ENCODE peak calls at places on chromosomes 11 and 22, in ten cellular contexts. T is heart right ventricle, B is kidney, R is endothelial cell of umbilical vein, G is AG10803, K is neural progenitor cell, C is stomach, F is thyroid gland, Q is BE2C, M is left ventricle myocardium inferior. O is an unnamed sample.

GRCh38 chr22:36586852-36587251 is 57.9 kb upstream of the EIF3D start:
- DNase-seq in T (no peak), B (no peak), R (no peak), G (no peak), K (no peak), C (no peak), F (no peak), Q (no peak), M (no peak), O (no peak)

GRCh38 chr22:25818541-25818940 is 76.6 kb downstream of the MYO18B start:
- DNase-seq in T (no peak), B (no peak), R (no peak), G (no peak), K (no peak), C (no peak), F (no peak), Q (no peak), M (no peak), O (no peak)

GRCh38 chr11:26112190-26112715 is 219.7 kb upstream of the ANO3 start:
- DNase-seq in T (no peak), B (no peak), R (no peak), G (no peak), K (no peak), C (no peak), F (no peak), Q (no peak), M (no peak), O (no peak)

GRCh38 chr11:8006349-8006977 is 19.3 kb downstream of the EIF3F start:
- DNase-seq in T (peak), B (no peak), R (peak), G (peak), K (peak), C (peak), F (peak), Q (peak), M (peak), O (no peak)

GRCh38 chr11:37973926-37974325 is 1375.9 kb upstream of the RAG2 start:
- DNase-seq in T (no peak), B (no peak), R (peak), G (no peak), K (no peak), C (no peak), F (no peak), Q (no peak), M (no peak), O (no peak)

GRCh38 chr22:37892566-37893338 is 13.3 kb upstream of the MICALL1 start:
- DNase-seq in T (peak), B (no peak), R (no peak), G (peak), K (no peak), C (peak), F (peak), Q (no peak), M (peak), O (no peak)

GRCh38 chr22:48803171-48803992 is 1024.3 kb downstream of the BRD1 start:
- DNase-seq in T (no peak), B (no peak), R (no peak), G (no peak), K (no peak), C (no peak), F (no peak), Q (no peak), M (no peak), O (no peak)

GRCh38 chr11:2289350-2289749 is 12.4 kb downstream of the C11orf21 start:
- DNase-seq in T (no peak), B (peak), R (no peak), G (no peak), K (no peak), C (peak), F (no peak), Q (no peak), M (no peak), O (no peak)

GRCh38 chr11:119995730-119996491 is 142.0 kb downstream of the TRIM29 start:
- DNase-seq in T (no peak), B (no peak), R (no peak), G (no peak), K (no peak), C (no peak), F (no peak), Q (no peak), M (no peak), O (no peak)

GRCh38 chr22:35587896-35588295 is 29.2 kb downstream of the MB start:
- DNase-seq in T (no peak), B (no peak), R (no peak), G (no peak), K (no peak), C (no peak), F (no peak), Q (no peak), M (no peak), O (no peak)

DNA sequence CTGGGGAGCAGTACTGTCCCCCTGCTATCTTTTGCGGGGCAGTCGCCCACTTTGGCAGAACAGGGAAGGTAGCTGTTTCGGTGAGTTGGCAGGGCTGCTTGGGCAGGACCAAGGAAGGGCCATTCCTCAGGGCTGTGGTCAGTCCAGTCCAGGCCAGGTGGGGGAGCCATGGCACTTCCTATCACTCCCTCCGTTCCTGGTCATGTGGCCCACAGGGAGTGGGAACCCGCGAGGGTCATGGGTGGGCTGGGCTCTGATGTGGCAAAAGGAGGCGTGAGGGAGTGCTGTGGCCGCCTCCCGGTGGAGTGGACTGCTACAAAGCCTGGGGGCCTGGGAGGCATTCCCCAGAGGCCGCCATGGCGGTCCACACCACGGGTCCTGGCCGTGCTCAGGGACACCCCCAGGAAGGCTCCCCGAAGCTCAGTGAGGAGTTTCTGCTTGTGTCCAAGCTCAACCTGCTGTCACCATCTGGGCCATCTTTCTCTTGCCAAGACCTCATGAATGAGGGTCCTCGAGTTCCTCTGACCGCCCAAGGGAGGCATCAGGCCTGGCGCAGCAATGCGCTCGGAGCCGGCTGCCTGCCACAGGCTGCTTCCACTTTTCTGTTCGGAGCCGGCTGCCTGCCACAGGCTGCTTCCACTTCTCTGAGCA is 11.9 kb downstream of the CHID1 start:
- DNase-seq in T (no peak), B (no peak), R (peak), G (no peak), K (peak), C (no peak), F (peak), Q (peak), M (no peak), O (no peak)
- TF ChIP-seq CTCF in T (no peak), B (peak), R (peak), G (peak), K (peak), C (no peak), F (no peak), Q (peak), M (peak), O (no peak)

DNA sequence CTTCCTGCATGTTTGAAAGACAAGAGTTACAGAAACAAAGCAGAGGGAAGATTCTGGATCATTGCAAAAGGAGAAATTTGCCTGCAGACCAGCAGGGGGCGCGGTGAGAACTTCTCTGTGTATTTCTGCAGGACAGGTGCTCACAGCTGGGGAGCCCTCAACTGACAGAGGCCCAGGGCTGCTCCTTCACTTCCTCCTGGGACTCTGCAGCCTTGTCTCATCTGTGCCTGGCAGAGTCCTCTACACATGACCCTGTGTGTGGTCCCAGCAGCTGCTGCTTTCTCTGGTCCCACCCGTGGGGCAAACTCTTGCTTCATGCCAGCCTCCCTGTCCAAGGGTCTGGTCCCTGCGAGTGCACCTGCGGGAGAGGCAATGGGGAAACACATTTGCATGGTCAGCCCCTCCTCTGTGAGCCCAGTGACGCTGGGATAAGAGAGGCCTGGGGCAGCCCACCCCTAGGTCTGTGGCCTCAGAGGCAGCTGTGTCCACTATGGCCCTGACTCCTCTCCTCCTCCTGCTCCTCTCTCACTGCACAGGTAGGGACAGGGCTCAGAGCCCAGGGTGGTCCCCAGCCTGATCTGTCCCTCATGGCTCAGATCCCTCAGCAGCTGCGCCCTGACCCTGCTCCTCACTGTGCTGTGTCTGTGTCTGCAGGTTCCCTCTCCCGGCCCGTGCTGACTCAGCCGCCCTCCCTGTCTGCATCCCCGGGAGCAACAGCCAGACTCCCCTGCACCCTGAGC is 43.2 kb upstream of the VPREB1 start:
- DNase-seq in T (no peak), B (no peak), R (peak), G (no peak), K (peak), C (peak), F (no peak), Q (peak), M (peak), O (no peak)
- TF ChIP-seq CTCF in T (no peak), B (peak), R (peak), G (peak), K (peak), C (no peak), F (no peak), Q (peak), M (peak), O (peak)

GRCh38 chr22:17164392-17165024 is 5.4 kb upstream of the HDHD5 start:
- DNase-seq in T (no peak), B (no peak), R (no peak), G (no peak), K (no peak), C (no peak), F (no peak), Q (no peak), M (no peak), O (no peak)
- TF ChIP-seq CTCF in T (no peak), B (no peak), R (peak), G (peak), K (peak), C (no peak), F (no peak), Q (peak), M (no peak), O (peak)

GRCh38 chr11:45804806-45805304 is at the start of gene SLC35C1:
- DNase-seq in T (peak), B (peak), R (peak), G (peak), K (peak), C (peak), F (peak), Q (peak), M (peak), O (peak)
- TF ChIP-seq CTCF in T (no peak), B (no peak), R (peak), G (peak), K (peak), C (no peak), F (no peak), Q (no peak), M (peak), O (no peak)

GRCh38 chr11:46892109-46892508 is 26.2 kb downstream of the LRP4 start:
- DNase-seq in T (no peak), B (no peak), R (no peak), G (no peak), K (no peak), C (no peak), F (no peak), Q (no peak), M (no peak), O (no peak)
- TF ChIP-seq CTCF in T (no peak), B (no peak), R (no peak), G (no peak), K (no peak), C (no peak), F (no peak), Q (no peak), M (no peak), O (no peak)

GRCh38 chr11:130391692-130392091 is 36.7 kb downstream of the ADAMTS8 start:
- DNase-seq in T (no peak), B (no peak), R (no peak), G (peak), K (no peak), C (no peak), F (no peak), Q (no peak), M (no peak), O (no peak)

GRCh38 chr11:130388607-130389205 is 39.7 kb downstream of the ADAMTS8 start:
- DNase-seq in T (no peak), B (no peak), R (no peak), G (no peak), K (no peak), C (no peak), F (no peak), Q (no peak), M (no peak), O (no peak)

GRCh38 chr11:130389315-130389935 is 39.0 kb downstream of the ADAMTS8 start:
- DNase-seq in T (peak), B (no peak), R (no peak), G (no peak), K (no peak), C (no peak), F (no peak), Q (no peak), M (peak), O (no peak)

GRCh38 chr11:130390071-130390758 is 38.2 kb downstream of the ADAMTS8 start:
- DNase-seq in T (no peak), B (no peak), R (peak), G (peak), K (no peak), C (peak), F (peak), Q (no peak), M (no peak), O (no peak)
- TF ChIP-seq CTCF in T (no peak), B (peak), R (no peak), G (peak), K (peak), C (no peak), F (no peak), Q (peak), M (peak), O (peak)

GRCh38 chr11:15707971-15708370 is 593.2 kb downstream of the INSC start:
- DNase-seq in T (peak), B (peak), R (no peak), G (no peak), K (peak), C (peak), F (peak), Q (peak), M (peak), O (no peak)
- TF ChIP-seq CTCF in T (no peak), B (no peak), R (no peak), G (no peak), K (no peak), C (no peak), F (no peak), Q (peak), M (no peak), O (no peak)

GRCh38 chr11:112784323-112785073 is 176.7 kb upstream of the NCAM1 start:
- DNase-seq in T (peak), B (peak), R (no peak), G (peak), K (peak), C (no peak), F (peak), Q (peak), M (peak), O (no peak)
- TF ChIP-seq CTCF in T (no peak), B (no peak), R (no peak), G (no peak), K (peak), C (no peak), F (no peak), Q (peak), M (no peak), O (no peak)

GRCh38 chr22:19766506-19767426 is 6.2 kb downstream of the TBX1 start:
- DNase-seq in T (no peak), B (peak), R (no peak), G (no peak), K (peak), C (peak), F (peak), Q (no peak), M (peak), O (no peak)
- TF ChIP-seq CTCF in T (no peak), B (no peak), R (peak), G (peak), K (peak), C (no peak), F (no peak), Q (no peak), M (peak), O (peak)

DNA sequence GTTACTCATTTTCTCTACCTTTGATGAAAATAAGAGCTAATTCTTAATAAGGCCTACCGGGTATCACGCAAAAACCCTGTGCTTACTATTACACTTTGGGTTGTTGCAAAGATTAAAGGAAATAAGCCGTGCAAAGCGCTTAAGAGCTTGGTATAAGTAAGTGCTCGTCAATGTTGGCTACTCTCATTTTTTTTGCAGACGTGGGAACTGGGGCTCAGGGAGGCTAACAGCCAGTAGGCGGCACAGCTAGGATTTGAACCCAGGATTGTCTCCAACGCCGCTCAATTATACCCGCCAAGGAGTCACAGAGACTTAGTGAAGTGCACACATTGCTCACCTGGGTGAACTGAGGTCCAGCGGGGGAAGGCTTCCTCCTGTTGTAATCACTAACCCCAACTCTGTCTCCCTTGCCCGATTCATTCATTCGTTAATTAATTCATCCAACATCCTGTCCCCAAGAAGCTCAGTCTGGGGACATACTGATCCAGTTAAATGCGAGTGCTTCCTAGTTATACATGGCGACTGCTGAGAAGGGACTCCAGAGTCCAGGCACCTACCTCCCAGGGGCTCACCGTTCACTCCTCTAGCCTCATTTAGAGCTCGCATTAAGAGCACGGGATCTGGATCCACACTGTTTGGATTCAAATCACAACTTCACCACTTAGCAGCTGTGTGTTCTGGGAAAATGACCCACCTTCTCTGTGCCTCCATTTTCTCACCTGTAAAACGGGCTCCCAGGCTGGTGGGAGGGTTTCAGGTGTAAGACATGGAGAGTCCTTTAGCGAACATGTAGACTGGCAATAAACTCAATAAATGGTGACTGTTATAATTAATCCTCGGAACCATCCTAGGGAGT is 869 bp upstream of the MTFP1 start:
- DNase-seq in T (no peak), B (peak), R (no peak), G (no peak), K (peak), C (no peak), F (peak), Q (no peak), M (no peak), O (no peak)
- TF ChIP-seq CTCF in T (no peak), B (no peak), R (peak), G (peak), K (no peak), C (no peak), F (no peak), Q (peak), M (no peak), O (peak)

O was measured in keratinocyte.